ENCODE peak calls at places on chromosomes 3 and 15, in seven cellular contexts. V, A, Y, E, X, J and F are unnamed samples. For H3K4me1, the result is how much of the 10 kb centered on the place peaks cover.

GRCh38 chr3:112653209-112653871 is 12.4 kb upstream of the CCDC80 start:
- DNase-seq in Y (no peak), A (peak), X (no peak), E (no peak), J (peak), V (no peak), F (no peak)

GRCh38 chr3:13200465-13200864 is 127.2 kb upstream of the IQSEC1 start:
- DNase-seq in A (no peak), Y (no peak), E (no peak), V (peak), X (no peak), J (no peak), F (peak)

GRCh38 chr15:20645956-20646355 is 104.4 kb upstream of the GOLGA6L6 start:
- DNase-seq in A (no peak), X (peak), E (peak), J (peak), V (peak), Y (peak), F (peak)

GRCh38 chr3:170584585-170585007 is 1.3 kb downstream of the SLC7A14 start:
- DNase-seq in A (peak), E (peak), Y (no peak), X (peak), V (peak), J (peak), F (peak)

GRCh38 chr3:4394048-4394447 is 73.0 kb downstream of the SUMF1 start:
- DNase-seq in Y (no peak), V (no peak), X (no peak), J (no peak), A (peak), E (no peak), F (no peak)

GRCh38 chr3:171876651-171877272 is 33.6 kb downstream of the TMEM212 start:
- DNase-seq in X (no peak), A (peak), E (no peak), J (no peak), Y (no peak), V (no peak), F (no peak)

GRCh38 chr3:58004972-58005371 is 3.2 kb upstream of the FLNB start:
- DNase-seq in J (no peak), X (no peak), E (no peak), Y (no peak), A (no peak), V (no peak), F (no peak)

GRCh38 chr3:46359748-46360509 is 6.0 kb downstream of the CCR2 start:
- DNase-seq in J (no peak), A (no peak), E (no peak), X (no peak), Y (peak), V (no peak), F (no peak)

GRCh38 chr15:70302360-70302759 is 204.6 kb upstream of the TLE3 start:
- DNase-seq in E (no peak), V (no peak), Y (no peak), X (no peak), A (no peak), J (no peak), F (no peak)

GRCh38 chr3:141399979-141400971 is 32.0 kb downstream of the ZBTB38 start:
- DNase-seq in V (no peak), J (no peak), E (no peak), X (no peak), Y (no peak), A (peak), F (no peak)

GRCh38 chr3:39050020-39050419 is 1.7 kb downstream of the SCN11A start:
- DNase-seq in V (no peak), X (no peak), E (no peak), J (no peak), A (no peak), Y (no peak), F (no peak)

GRCh38 chr15:82999905-83000671 is 11.4 kb downstream of the C15orf40 start:
- DNase-seq in E (no peak), A (peak), X (peak), J (no peak), Y (peak), V (no peak), F (no peak)

GRCh38 chr3:111803123-111803593 is 55.9 kb upstream of the PHLDB2 start:
- DNase-seq in A (peak), J (peak), E (peak), Y (no peak), X (no peak), V (no peak), F (peak)

GRCh38 chr3:140859592-140860336 is 81.9 kb upstream of the SLC25A36 start:
- DNase-seq in V (no peak), J (no peak), A (no peak), Y (no peak), E (no peak), X (no peak), F (no peak)

GRCh38 chr15:78739206-78739605 is 72.1 kb downstream of the ADAMTS7 start:
- DNase-seq in Y (no peak), V (peak), E (no peak), J (no peak), X (no peak), A (no peak), F (no peak)

GRCh38 chr3:82087958-82088357 is 326.5 kb upstream of the GBE1 start:
- DNase-seq in J (no peak), V (no peak), E (no peak), X (no peak), A (peak), Y (no peak), F (no peak)

GRCh38 chr3:29381595-29381994 is 100.7 kb downstream of the RBMS3 start:
- DNase-seq in X (no peak), E (no peak), J (no peak), V (no peak), Y (no peak), A (peak), F (no peak)

GRCh38 chr3:196085534-196085933 is 3.6 kb upstream of the TFRC start:
- DNase-seq in J (no peak), X (no peak), E (no peak), A (no peak), Y (no peak), V (no peak), F (no peak)
- H3K4me3 ChIP-seq in J (no peak), X (no peak), E (no peak), A (no peak), Y (no peak), V (no peak), F (no peak)

GRCh38 chr3:134060561-134061385 is 31.0 kb upstream of the SLCO2A1 start:
- DNase-seq in J (no peak), A (no peak), V (no peak), X (no peak), Y (no peak), E (no peak), F (no peak)

GRCh38 chr3:134059680-134060560 is 30.2 kb upstream of the SLCO2A1 start:
- DNase-seq in E (no peak), Y (no peak), J (no peak), A (no peak), V (no peak), X (no peak), F (peak)

GRCh38 chr3:134058728-134059601 is 29.2 kb upstream of the SLCO2A1 start:
- DNase-seq in A (peak), X (no peak), V (no peak), J (no peak), E (no peak), Y (no peak), F (no peak)

GRCh38 chr3:134064081-134064480 is 34.4 kb upstream of the SLCO2A1 start:
- DNase-seq in E (no peak), Y (no peak), A (no peak), V (no peak), X (no peak), J (no peak), F (no peak)

DNA sequence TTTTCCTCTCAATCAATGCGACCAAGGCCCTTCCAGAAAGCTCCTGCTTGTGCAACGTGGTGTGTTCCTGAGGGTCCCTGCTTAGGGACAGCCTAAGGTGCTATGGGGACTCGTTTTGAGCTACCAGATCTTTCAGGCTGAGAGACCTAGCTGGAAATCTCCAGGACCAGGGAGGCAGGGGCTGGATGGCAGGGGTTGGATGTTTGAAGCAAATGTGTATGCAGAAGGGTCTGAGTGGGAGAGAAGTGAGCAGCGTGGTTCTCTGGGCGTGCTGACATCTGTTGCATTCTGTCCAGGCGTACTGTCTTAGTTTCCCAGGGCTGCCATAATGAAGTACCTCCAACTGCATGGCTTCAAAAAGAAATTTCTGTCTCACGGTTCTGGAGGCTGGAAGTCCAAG is 31.7 kb upstream of the SLCO2A1 start:
- DNase-seq in E (no peak), V (no peak), J (no peak), Y (no peak), X (no peak), A (no peak), F (no peak)
- H3K4me1 ChIP-seq in E (under half), V (under half), J (under half), Y (under half), X (under half), A (under half), F (under half)

DNA sequence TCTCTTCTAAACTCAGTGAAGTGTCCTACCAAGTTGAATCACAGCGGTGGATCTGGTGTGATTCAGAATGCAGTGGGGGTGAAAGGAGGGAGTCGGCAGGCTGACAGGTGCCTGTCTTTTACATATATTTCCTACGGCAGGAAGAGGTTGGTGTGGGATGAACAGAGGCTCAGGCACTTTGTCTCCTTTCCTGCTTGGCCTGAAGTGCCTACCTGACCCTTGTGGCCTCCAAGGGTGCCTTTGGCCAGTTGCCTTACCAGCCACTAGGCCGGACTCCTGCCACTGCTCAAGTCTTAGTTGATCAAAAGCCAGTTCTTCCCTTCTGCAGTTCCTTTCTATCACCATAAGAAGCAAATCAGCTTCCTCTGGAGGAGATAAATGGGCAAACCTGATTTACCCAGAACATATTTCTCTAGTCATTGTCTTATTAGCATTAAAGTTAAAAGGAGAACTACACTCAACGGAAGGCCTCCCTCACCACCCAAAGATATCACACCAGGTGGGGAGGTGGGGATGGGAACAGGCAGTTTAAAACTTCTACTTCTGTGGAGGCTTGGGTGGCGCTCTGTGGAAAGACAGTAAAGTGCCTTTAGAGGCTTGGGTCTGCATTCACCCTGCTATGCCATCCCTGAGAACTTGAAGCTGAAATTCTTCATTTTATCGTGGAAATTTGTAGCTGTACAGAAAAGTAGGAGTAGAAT is 52.2 kb downstream of the CRTC3 start:
- DNase-seq in A (no peak), E (no peak), V (no peak), Y (no peak), X (no peak), J (no peak), F (no peak)
- H3K27ac ChIP-seq in A (no peak), E (no peak), V (no peak), Y (no peak), X (no peak), J (peak), F (peak)

GRCh38 chr3:17744693-17745092 is 2.3 kb upstream of the TBC1D5 start:
- DNase-seq in X (no peak), J (no peak), V (no peak), Y (no peak), A (no peak), E (no peak), F (no peak)
- H3K4me3 ChIP-seq in X (no peak), J (no peak), V (no peak), Y (no peak), A (no peak), E (no peak), F (no peak)

DNA sequence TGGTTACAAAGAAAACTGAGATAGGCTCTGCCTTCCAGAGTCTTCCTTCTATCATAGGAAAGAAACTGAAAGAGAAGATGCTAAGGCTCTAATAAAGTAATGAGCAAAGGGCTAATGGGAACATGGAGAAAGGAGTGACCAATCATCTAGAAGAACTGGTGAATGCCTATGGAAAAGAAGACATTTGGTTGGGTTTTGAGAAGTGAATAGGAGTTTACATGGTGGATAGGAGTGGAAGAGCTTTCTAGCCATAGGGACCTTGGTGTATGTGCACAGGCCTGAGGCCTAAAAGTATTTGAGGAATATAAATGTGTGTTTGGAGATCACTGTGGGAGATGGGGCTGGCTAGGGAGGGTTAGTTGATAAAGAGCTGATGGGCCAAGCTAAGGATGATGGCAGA is 6.8 kb downstream of the LPP start:
- DNase-seq in J (no peak), V (no peak), E (no peak), Y (no peak), A (no peak), X (no peak), F (no peak)
- H3K4me1 ChIP-seq in J (under half), V (under half), E (half or more), Y (under half), A (under half), X (under half), F (half or more)